ENCODE peak calls at places on chromosome 5, in five cellular contexts. G is transverse colon, W is tibial nerve, T is A549, Y is suprapubic skin. Z is an unnamed sample.

GRCh38 chr5:77073667-77074066 is 13.4 kb downstream of the ZBED3 start:
- DNase-seq in G (no peak), T (no peak), W (no peak), Y (no peak), Z (no peak)

GRCh38 chr5:77266291-77266690 is 55.8 kb downstream of the PDE8B start:
- DNase-seq in T (no peak), G (no peak), W (no peak), Y (no peak), Z (no peak)

GRCh38 chr5:131595088-131596033 is 39.7 kb downstream of the RAPGEF6 start:
- DNase-seq in W (no peak), Y (no peak), G (no peak), T (no peak), Z (no peak)

GRCh38 chr5:135491552-135492318 is 39.6 kb upstream of the TIFAB start:
- DNase-seq in G (no peak), T (no peak), W (no peak), Y (no peak), Z (peak)

GRCh38 chr5:54718647-54719046 is 201.1 kb downstream of the SNX18 start:
- DNase-seq in T (no peak), W (peak), Y (no peak), G (no peak), Z (no peak)

GRCh38 chr5:142561486-142562097 is 124.3 kb downstream of the FGF1 start:
- DNase-seq in W (no peak), Y (no peak), G (no peak), T (no peak), Z (no peak)

GRCh38 chr5:64869419-64869818 is 100.7 kb downstream of the CWC27 start:
- DNase-seq in G (no peak), Y (no peak), T (no peak), W (no peak), Z (no peak)

GRCh38 chr5:23507278-23507685 is at the start of gene PRDM9:
- DNase-seq in G (peak), W (peak), T (peak), Y (no peak), Z (peak)

GRCh38 chr5:158140120-158140778 is 281.3 kb upstream of the CLINT1 start:
- DNase-seq in Y (no peak), G (no peak), T (no peak), W (peak), Z (no peak)

GRCh38 chr5:68288756-68289134 is 73.2 kb downstream of the PIK3R1 start:
- DNase-seq in Y (no peak), T (no peak), W (no peak), G (no peak), Z (no peak)

GRCh38 chr5:168374532-168374931 is 83.1 kb downstream of the WWC1 start:
- DNase-seq in G (no peak), T (no peak), Y (no peak), W (no peak), Z (no peak)

GRCh38 chr5:135460246-135461033 is 8.3 kb upstream of the TIFAB start:
- DNase-seq in G (no peak), T (no peak), Y (peak), W (no peak), Z (no peak)

GRCh38 chr5:167716376-167716775 is 575.1 kb upstream of the WWC1 start:
- DNase-seq in G (no peak), W (no peak), Y (no peak), T (no peak), Z (no peak)

GRCh38 chr5:137636846-137637515 is 98.9 kb downstream of the KLHL3 start:
- DNase-seq in T (no peak), W (no peak), Y (no peak), G (no peak), Z (peak)

GRCh38 chr5:14669975-14670374 is 5.5 kb downstream of the OTULIN start:
- DNase-seq in T (no peak), W (no peak), G (no peak), Y (no peak), Z (no peak)

GRCh38 chr5:1402611-1403255 is 42.5 kb downstream of the SLC6A3 start:
- DNase-seq in G (no peak), T (no peak), W (no peak), Y (peak), Z (peak)

GRCh38 chr5:145854651-145855258 is 18.1 kb downstream of the GRXCR2 start:
- DNase-seq in W (no peak), T (peak), G (peak), Y (no peak), Z (no peak)

GRCh38 chr5:37769840-37770239 is 70.0 kb downstream of the GDNF start:
- DNase-seq in G (no peak), W (no peak), Y (no peak), T (no peak), Z (no peak)
- TF ChIP-seq EP300 in G (no peak), W (no peak), Y (no peak), T (no peak), Z (no peak)

GRCh38 chr5:88821161-88821560 is 61.8 kb downstream of the MEF2C start:
- DNase-seq in G (no peak), W (no peak), Y (no peak), T (no peak), Z (no peak)
- H3K4me3 ChIP-seq in G (no peak), W (no peak), Y (no peak), T (no peak), Z (no peak)

GRCh38 chr5:132962429-132962928 is 955 bp downstream of the AFF4 start:
- DNase-seq in W (peak), Y (no peak), G (peak), T (peak), Z (no peak)
- TF ChIP-seq EP300 in W (peak), Y (no peak), G (no peak), T (no peak), Z (no peak)

DNA sequence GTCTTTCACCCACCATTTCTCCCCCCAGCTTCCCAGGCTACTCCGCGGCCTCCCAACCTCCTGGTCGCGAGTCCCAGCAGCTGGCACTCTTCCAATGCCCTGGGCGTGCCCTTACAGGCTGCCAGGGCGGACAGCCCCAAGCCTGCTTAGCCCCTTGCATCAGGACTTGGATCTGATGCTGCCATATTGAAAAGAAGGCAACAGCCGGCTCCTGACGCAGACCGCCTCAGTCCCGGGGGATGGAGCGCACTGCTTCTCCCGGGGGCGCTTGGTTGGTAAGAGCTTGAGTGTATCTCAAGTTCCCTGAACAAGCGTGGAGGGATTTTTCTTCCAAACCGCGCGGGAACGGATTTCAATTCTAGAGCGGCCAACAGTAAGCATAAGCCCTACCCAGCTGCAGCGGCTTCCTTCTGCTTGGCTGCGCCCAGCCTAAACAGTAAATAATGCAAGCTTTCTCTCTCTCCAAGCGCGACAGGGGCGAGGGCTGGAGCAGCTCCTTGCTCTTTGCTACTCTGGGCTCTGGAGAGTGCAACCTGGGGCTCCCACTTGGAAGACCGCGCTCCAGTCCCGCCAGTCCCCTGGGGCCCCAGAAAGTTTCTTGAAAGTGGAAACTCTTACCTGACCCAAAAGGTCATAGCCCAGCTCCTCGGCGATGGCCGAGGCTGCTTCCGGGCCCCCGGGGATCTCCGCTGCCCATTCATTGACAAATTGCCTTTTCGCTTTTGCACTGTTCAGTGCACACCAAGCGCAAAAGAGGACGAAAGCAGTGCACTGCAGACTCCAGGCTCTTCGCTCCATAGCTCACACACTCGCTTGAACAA is 593 bp downstream of the PCSK1 start:
- DNase-seq in T (no peak), G (no peak), W (no peak), Y (no peak), Z (no peak)
- H3K4me3 ChIP-seq in T (no peak), G (peak), W (peak), Y (peak), Z (no peak)

DNA sequence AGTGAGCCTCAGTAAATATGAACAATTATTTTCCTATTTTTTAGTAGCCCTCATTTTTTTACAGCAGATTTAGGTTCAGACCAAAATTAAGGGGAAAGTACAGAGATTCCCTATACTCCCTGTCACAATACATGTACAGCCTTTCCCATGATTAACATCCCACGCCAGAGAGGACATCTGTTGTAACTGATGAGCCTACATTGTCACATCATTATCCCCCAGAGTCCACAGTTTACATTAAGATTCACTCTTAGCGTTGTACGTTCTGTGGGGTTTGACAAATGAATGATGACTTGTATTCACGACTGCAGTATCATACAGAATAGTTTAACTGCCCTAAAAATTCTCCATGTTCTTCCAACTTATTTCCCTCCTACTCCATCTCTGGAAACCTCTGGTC is 262.3 kb upstream of the MSX2 start:
- DNase-seq in Y (no peak), T (no peak), W (no peak), G (no peak), Z (no peak)
- TF ChIP-seq EP300 in Y (no peak), T (no peak), W (no peak), G (no peak), Z (no peak)

DNA sequence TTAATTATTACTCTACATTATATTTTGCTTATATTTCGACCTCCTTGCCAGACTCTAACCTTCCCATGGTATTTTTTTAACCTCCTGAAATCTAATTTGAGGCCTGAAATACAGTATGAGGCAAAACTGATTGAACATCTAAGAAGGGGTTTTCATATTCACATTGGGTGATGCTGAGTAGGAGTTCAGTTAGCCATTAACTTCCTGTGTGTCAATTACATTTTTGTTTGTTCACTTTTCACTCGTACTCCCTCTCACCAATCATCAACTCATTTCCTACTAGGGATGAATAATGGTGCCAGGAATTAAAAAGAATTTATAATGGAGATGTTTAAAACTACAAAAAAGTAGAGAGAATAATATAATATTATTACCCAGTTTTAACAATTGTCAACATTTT is 27.6 kb upstream of the GLRA1 start:
- DNase-seq in W (no peak), G (no peak), Y (no peak), T (no peak), Z (no peak)
- H3K4me3 ChIP-seq in W (no peak), G (no peak), Y (no peak), T (no peak), Z (no peak)

DNA sequence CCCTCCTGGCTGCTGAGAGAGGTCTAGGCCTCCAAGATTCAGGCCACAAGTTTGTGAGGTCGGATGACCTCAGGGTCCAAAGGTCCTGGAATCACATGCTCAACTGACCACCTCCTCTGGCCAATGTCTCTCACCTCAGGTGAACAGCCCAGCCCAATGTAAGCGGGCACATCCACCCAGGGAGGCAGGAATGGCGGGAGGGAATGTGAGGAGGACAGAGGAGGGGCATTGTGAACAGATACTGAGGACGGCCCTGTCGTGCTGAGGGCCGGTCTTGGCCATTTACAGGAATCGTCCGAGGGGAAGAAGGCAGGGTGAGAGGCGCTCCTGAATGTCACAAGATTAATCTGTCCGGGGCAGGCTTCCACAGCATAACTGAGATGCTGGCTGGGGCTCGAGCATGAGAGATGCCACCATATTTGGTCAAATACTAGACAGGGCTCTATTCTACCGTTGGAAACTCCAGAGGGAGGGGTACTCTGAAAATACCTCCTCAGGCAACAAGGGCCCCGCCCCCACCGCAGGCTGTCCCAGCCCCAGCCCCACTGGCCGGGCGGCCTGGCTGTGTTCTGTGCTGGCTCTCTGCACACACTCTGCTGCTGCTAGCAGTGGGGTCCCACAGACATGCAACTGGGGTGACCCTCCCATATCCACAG is 1.5 kb upstream of the IL17B start:
- DNase-seq in W (no peak), Y (no peak), T (no peak), G (peak), Z (no peak)
- TF ChIP-seq EP300 in W (no peak), Y (no peak), T (no peak), G (no peak), Z (no peak)

Z was measured in upper lobe of left lung.